ENCODE peak calls at places on chromosomes 1 and 21, in eight cellular contexts. F, H, T, V, C, W, M and S are unnamed samples.
A peak's percentile ranks its signal among the peaks of the same experiment; 100 is the strongest.

GRCh38 chr1:228090613-228091081 is 8.1 kb downstream of the ARF1 start:
- DNase-seq in H (no peak), F (no peak), T (peak; percentile 16), W (peak; percentile 12), C (no peak), M (no peak), V (peak; percentile 25), S (no peak)

GRCh38 chr1:42003433-42003832 is 84.7 kb upstream of the HIVEP3 start:
- DNase-seq in T (peak; percentile 33), H (no peak), M (peak; percentile 30), C (no peak), W (no peak), F (peak; percentile 26), V (peak; percentile 50), S (no peak)

GRCh38 chr1:168709407-168709891 is 19.6 kb downstream of the DPT start:
- DNase-seq in V (no peak), H (peak; percentile 77), F (no peak), T (no peak), C (no peak), W (peak; percentile 17), M (no peak), S (no peak)

GRCh38 chr1:2232255-2232915 is 4.3 kb downstream of the SKI start:
- DNase-seq in H (no peak), T (no peak), F (no peak), W (no peak), M (no peak), V (no peak), C (no peak), S (no peak)

GRCh38 chr1:14926214-14926613 is 227.3 kb upstream of the TMEM51 start:
- DNase-seq in V (no peak), W (no peak), C (no peak), M (no peak), T (no peak), H (no peak), F (no peak), S (no peak)

GRCh38 chr1:229280921-229281320 is 10.0 kb downstream of the RAB4A start:
- DNase-seq in H (no peak), F (no peak), M (no peak), C (no peak), T (no peak), V (no peak), W (no peak), S (no peak)

GRCh38 chr1:241706967-241707366 is 54.9 kb downstream of the WDR64 start:
- DNase-seq in M (no peak), H (peak; percentile 71), W (no peak), T (no peak), V (no peak), F (no peak), C (no peak), S (no peak)

GRCh38 chr1:168752171-168752570 is 23.2 kb upstream of the DPT start:
- DNase-seq in W (no peak), T (peak; percentile 27), C (no peak), M (no peak), V (no peak), H (peak; percentile 66), F (no peak), S (no peak)

GRCh38 chr1:15966081-15966955 is 9.6 kb downstream of the ZBTB17 start:
- DNase-seq in W (no peak), H (no peak), F (no peak), V (peak; percentile 32), T (peak; percentile 37), C (no peak), M (no peak), S (peak; percentile 68)

GRCh38 chr1:159867322-159868064 is 5.0 kb upstream of the VSIG8 start:
- DNase-seq in V (peak; percentile 84), H (no peak), F (peak; percentile 62), C (peak; percentile 55), W (peak; percentile 54), M (peak; percentile 50), T (peak; percentile 87), S (no peak)

GRCh38 chr1:84525738-84526137 is 19.4 kb upstream of the GNG5 start:
- DNase-seq in F (no peak), C (no peak), W (no peak), H (no peak), M (no peak), V (no peak), T (no peak), S (no peak)

GRCh38 chr1:246690100-246690499 is 34.1 kb upstream of the SCCPDH start:
- DNase-seq in C (no peak), W (no peak), T (no peak), M (no peak), V (no peak), F (no peak), H (no peak), S (no peak)

GRCh38 chr1:172450524-172450885 is 6.6 kb upstream of the PIGC start:
- DNase-seq in F (no peak), W (no peak), H (no peak), M (no peak), C (no peak), V (no peak), T (peak; percentile 20), S (no peak)

GRCh38 chr1:119659628-119660027 is 11.6 kb upstream of the ZNF697 start:
- DNase-seq in V (no peak), T (peak; percentile 22), W (peak; percentile 62), F (no peak), C (peak; percentile 75), H (no peak), M (peak; percentile 55), S (no peak)

GRCh38 chr1:40243371-40243770 is 4.4 kb upstream of the TMCO2 start:
- DNase-seq in F (no peak), W (no peak), M (no peak), V (no peak), C (no peak), H (no peak), T (no peak), S (no peak)

GRCh38 chr1:151006331-151007052 is at the start of gene MINDY1:
- DNase-seq in T (peak; percentile 81), C (peak; percentile 78), V (peak; percentile 77), H (peak; percentile 85), F (peak; percentile 74), M (peak; percentile 83), W (peak; percentile 68), S (peak; percentile 84)

GRCh38 chr1:232596666-232597303 is 33.1 kb downstream of the SIPA1L2 start:
- DNase-seq in C (peak; percentile 35), T (no peak), F (no peak), V (no peak), H (no peak), W (peak; percentile 25), M (no peak), S (no peak)

GRCh38 chr1:116875391-116875790 is 34.3 kb upstream of the PTGFRN start:
- DNase-seq in W (no peak), T (no peak), H (no peak), M (no peak), F (no peak), V (no peak), C (no peak), S (no peak)

GRCh38 chr1:162193815-162194214 is 124.3 kb downstream of the NOS1AP start:
- DNase-seq in F (no peak), M (peak; percentile 56), T (no peak), C (no peak), V (no peak), W (no peak), H (no peak), S (no peak)

GRCh38 chr1:81446006-81446669 is 354.6 kb upstream of the ADGRL2 start:
- DNase-seq in V (peak; percentile 67), C (no peak), W (no peak), T (no peak), M (peak; percentile 62), F (peak; percentile 58), H (no peak), S (no peak)

GRCh38 chr1:200899015-200899386 is 4.3 kb downstream of the INAVA start:
- DNase-seq in C (no peak), W (no peak), F (no peak), M (no peak), H (no peak), T (no peak), V (no peak), S (peak; percentile 78)

GRCh38 chr1:228174482-228175315 is 9.1 kb downstream of the IBA57 start:
- DNase-seq in C (no peak), V (no peak), M (no peak), T (no peak), H (peak; percentile 62), F (no peak), W (peak; percentile 19), S (no peak)

GRCh38 chr1:228462560-228462959 is 24.6 kb upstream of the RNF187 start:
- DNase-seq in H (no peak), F (no peak), M (no peak), V (no peak), T (no peak), C (no peak), W (no peak), S (no peak)

GRCh38 chr1:36204347-36204909 is 19.8 kb upstream of the THRAP3 start:
- DNase-seq in V (peak; percentile 51), C (peak; percentile 36), M (peak; percentile 63), T (no peak), W (no peak), F (peak; percentile 84), H (peak; percentile 44), S (no peak)
- TF ChIP-seq POLR2A in V (no peak), C (no peak), M (no peak), T (no peak), W (no peak), F (no peak), H (no peak), S (no peak)

GRCh38 chr1:54564312-54565112 is 16.5 kb downstream of the ACOT11 start:
- DNase-seq in F (peak; percentile 36), C (no peak), T (peak; percentile 95), V (peak; percentile 93), M (peak; percentile 27), W (no peak), H (no peak), S (no peak)

GRCh38 chr1:54569339-54569738 is 21.3 kb downstream of the ACOT11 start:
- DNase-seq in H (no peak), M (peak; percentile 48), C (no peak), V (no peak), F (no peak), W (no peak), T (no peak), S (peak; percentile 25)

GRCh38 chr1:54567961-54568360 is 19.9 kb downstream of the ACOT11 start:
- DNase-seq in H (no peak), F (no peak), T (no peak), M (peak; percentile 18), C (no peak), W (no peak), V (no peak), S (peak; percentile 79)

GRCh38 chr1:54566438-54567141 is 18.6 kb downstream of the ACOT11 start:
- DNase-seq in T (no peak), H (no peak), F (no peak), C (no peak), W (no peak), V (no peak), M (peak; percentile 9), S (no peak)

GRCh38 chr1:54565113-54565501 is 17.1 kb downstream of the ACOT11 start:
- DNase-seq in F (no peak), T (peak; percentile 39), W (no peak), V (no peak), M (peak; percentile 25), H (no peak), C (no peak), S (no peak)
- TF ChIP-seq POLR2A in F (no peak), T (no peak), W (no peak), V (no peak), M (no peak), H (no peak), C (no peak), S (no peak)

GRCh38 chr1:110963666-110964399 is at the start of gene LRIF1:
- DNase-seq in C (peak; percentile 99), W (peak; percentile 98), H (peak; percentile 99), T (peak; percentile 100), M (peak; percentile 100), F (peak; percentile 99), V (peak; percentile 100), S (peak; percentile 99)
- TF ChIP-seq POLR2A in C (peak; percentile 93), W (peak; percentile 74), H (peak; percentile 93), T (peak; percentile 97), M (peak; percentile 43), F (peak; percentile 84), V (no peak), S (peak; percentile 98)

GRCh38 chr21:14382835-14383595 is at the start of gene HSPA13:
- DNase-seq in T (peak; percentile 100), F (peak; percentile 99), C (peak; percentile 99), H (peak; percentile 98), V (peak; percentile 99), M (peak; percentile 100), W (peak; percentile 99), S (peak; percentile 99)
- TF ChIP-seq POLR2A in T (peak; percentile 77), F (peak; percentile 30), C (peak; percentile 80), H (peak; percentile 39), V (no peak), M (no peak), W (peak; percentile 31), S (peak; percentile 40)